ENCODE peak calls at places on chromosomes 16 and 17, in six cellular contexts. One of them, this sample, is unnamed.

GRCh38 chr16:12971216-12971615 is 69.8 kb downstream of the SHISA9 start:
- DNase-seq in neural progenitor cell: no peak
- DNase-seq in kidney epithelial cell: peak
- DNase-seq in psoas muscle: peak
- DNase-seq in fibroblast of the aortic adventitia: no peak
- DNase-seq in heart right ventricle: no peak
- DNase-seq in this sample: no peak

GRCh38 chr16:77584205-77584859 is 138.0 kb upstream of the NUDT7 start:
- DNase-seq in neural progenitor cell: peak
- DNase-seq in kidney epithelial cell: no peak
- DNase-seq in psoas muscle: no peak
- DNase-seq in fibroblast of the aortic adventitia: peak
- DNase-seq in heart right ventricle: no peak
- DNase-seq in this sample: peak

GRCh38 chr17:63845509-63845908 is 3.0 kb upstream of the SMARCD2 start:
- DNase-seq in neural progenitor cell: no peak
- DNase-seq in kidney epithelial cell: no peak
- DNase-seq in psoas muscle: no peak
- DNase-seq in fibroblast of the aortic adventitia: no peak
- DNase-seq in heart right ventricle: no peak
- DNase-seq in this sample: no peak

GRCh38 chr16:14196011-14196410 is 124.9 kb downstream of the MRTFB start:
- DNase-seq in neural progenitor cell: no peak
- DNase-seq in kidney epithelial cell: no peak
- DNase-seq in psoas muscle: no peak
- DNase-seq in fibroblast of the aortic adventitia: peak
- DNase-seq in heart right ventricle: no peak
- DNase-seq in this sample: no peak

GRCh38 chr17:31596382-31597323 is 205.2 kb downstream of the RAB11FIP4 start:
- DNase-seq in neural progenitor cell: peak
- DNase-seq in kidney epithelial cell: peak
- DNase-seq in psoas muscle: peak
- DNase-seq in fibroblast of the aortic adventitia: peak
- DNase-seq in heart right ventricle: peak
- DNase-seq in this sample: peak

GRCh38 chr17:50280068-50280467 is 5.8 kb downstream of the TMEM92 start:
- DNase-seq in neural progenitor cell: no peak
- DNase-seq in kidney epithelial cell: no peak
- DNase-seq in psoas muscle: no peak
- DNase-seq in fibroblast of the aortic adventitia: no peak
- DNase-seq in heart right ventricle: no peak
- DNase-seq in this sample: no peak

GRCh38 chr16:76837872-76838271 is 353.1 kb upstream of the MON1B start:
- DNase-seq in neural progenitor cell: no peak
- DNase-seq in kidney epithelial cell: no peak
- DNase-seq in psoas muscle: no peak
- DNase-seq in fibroblast of the aortic adventitia: no peak
- DNase-seq in heart right ventricle: no peak
- DNase-seq in this sample: no peak

GRCh38 chr16:88759245-88759975 is 25.6 kb downstream of the PIEZO1 start:
- DNase-seq in neural progenitor cell: peak
- DNase-seq in kidney epithelial cell: no peak
- DNase-seq in psoas muscle: no peak
- DNase-seq in fibroblast of the aortic adventitia: no peak
- DNase-seq in heart right ventricle: no peak
- DNase-seq in this sample: no peak

GRCh38 chr17:50939795-50940684 is 73.9 kb upstream of the TOB1 start:
- DNase-seq in neural progenitor cell: no peak
- DNase-seq in kidney epithelial cell: no peak
- DNase-seq in psoas muscle: no peak
- DNase-seq in fibroblast of the aortic adventitia: no peak
- DNase-seq in heart right ventricle: no peak
- DNase-seq in this sample: no peak

GRCh38 chr17:47998044-47998443 is 27.1 kb downstream of the CDK5RAP3 start:
- DNase-seq in neural progenitor cell: no peak
- DNase-seq in kidney epithelial cell: no peak
- DNase-seq in psoas muscle: no peak
- DNase-seq in fibroblast of the aortic adventitia: no peak
- DNase-seq in heart right ventricle: no peak
- DNase-seq in this sample: no peak

GRCh38 chr17:12983986-12984932 is 33.6 kb downstream of the ELAC2 start:
- DNase-seq in neural progenitor cell: no peak
- DNase-seq in kidney epithelial cell: no peak
- DNase-seq in psoas muscle: peak
- DNase-seq in fibroblast of the aortic adventitia: peak
- DNase-seq in heart right ventricle: peak
- DNase-seq in this sample: no peak

GRCh38 chr17:73227944-73228343 is 33.7 kb downstream of the CPSF4L start:
- DNase-seq in neural progenitor cell: no peak
- DNase-seq in kidney epithelial cell: no peak
- DNase-seq in psoas muscle: no peak
- DNase-seq in fibroblast of the aortic adventitia: no peak
- DNase-seq in heart right ventricle: no peak
- DNase-seq in this sample: no peak

GRCh38 chr17:49390548-49391324 is 23.9 kb downstream of the PHB1 start:
- DNase-seq in neural progenitor cell: no peak
- DNase-seq in kidney epithelial cell: no peak
- DNase-seq in psoas muscle: no peak
- DNase-seq in fibroblast of the aortic adventitia: no peak
- DNase-seq in heart right ventricle: no peak
- DNase-seq in this sample: no peak

GRCh38 chr17:50864747-50865059 is 1.5 kb downstream of the TOB1 start:
- DNase-seq in neural progenitor cell: peak
- DNase-seq in kidney epithelial cell: no peak
- DNase-seq in psoas muscle: no peak
- DNase-seq in fibroblast of the aortic adventitia: no peak
- DNase-seq in heart right ventricle: no peak
- DNase-seq in this sample: no peak

GRCh38 chr16:8741636-8742427 is 55.6 kb downstream of the TMEM186 start:
- DNase-seq in neural progenitor cell: no peak
- DNase-seq in kidney epithelial cell: no peak
- DNase-seq in psoas muscle: no peak
- DNase-seq in fibroblast of the aortic adventitia: no peak
- DNase-seq in heart right ventricle: no peak
- DNase-seq in this sample: no peak

GRCh38 chr17:9239821-9240658 is 218.7 kb downstream of the NTN1 start:
- DNase-seq in neural progenitor cell: peak
- DNase-seq in kidney epithelial cell: no peak
- DNase-seq in psoas muscle: peak
- DNase-seq in fibroblast of the aortic adventitia: peak
- DNase-seq in heart right ventricle: peak
- DNase-seq in this sample: no peak

GRCh38 chr16:81597079-81597658 is 152.6 kb downstream of the CMIP start:
- DNase-seq in neural progenitor cell: no peak
- DNase-seq in kidney epithelial cell: no peak
- DNase-seq in psoas muscle: no peak
- DNase-seq in fibroblast of the aortic adventitia: no peak
- DNase-seq in heart right ventricle: no peak
- DNase-seq in this sample: no peak

GRCh38 chr16:30485818-30486436 is 13.4 kb downstream of the ITGAL start:
- DNase-seq in neural progenitor cell: no peak
- DNase-seq in kidney epithelial cell: no peak
- DNase-seq in psoas muscle: no peak
- DNase-seq in fibroblast of the aortic adventitia: peak
- DNase-seq in heart right ventricle: no peak
- DNase-seq in this sample: no peak

GRCh38 chr17:45672301-45672700 is 111.8 kb upstream of the CRHR1 start:
- DNase-seq in neural progenitor cell: no peak
- DNase-seq in kidney epithelial cell: no peak
- DNase-seq in psoas muscle: no peak
- DNase-seq in fibroblast of the aortic adventitia: no peak
- DNase-seq in heart right ventricle: no peak
- DNase-seq in this sample: no peak

GRCh38 chr17:50283714-50284432 is 9.6 kb downstream of the TMEM92 start:
- DNase-seq in neural progenitor cell: no peak
- DNase-seq in kidney epithelial cell: no peak
- DNase-seq in psoas muscle: no peak
- DNase-seq in fibroblast of the aortic adventitia: no peak
- DNase-seq in heart right ventricle: no peak
- DNase-seq in this sample: no peak

GRCh38 chr16:23835390-23836077 is at the start of gene PRKCB:
- DNase-seq in neural progenitor cell: peak
- DNase-seq in kidney epithelial cell: no peak
- DNase-seq in psoas muscle: peak
- DNase-seq in fibroblast of the aortic adventitia: peak
- DNase-seq in heart right ventricle: peak
- DNase-seq in this sample: no peak

GRCh38 chr17:41769346-41769862 is 17.1 kb downstream of the JUP start:
- DNase-seq in neural progenitor cell: no peak
- DNase-seq in kidney epithelial cell: no peak
- DNase-seq in psoas muscle: no peak
- DNase-seq in fibroblast of the aortic adventitia: no peak
- DNase-seq in heart right ventricle: no peak
- DNase-seq in this sample: no peak

GRCh38 chr16:22191966-22192260 is 14.2 kb upstream of the EEF2K start:
- DNase-seq in neural progenitor cell: no peak
- DNase-seq in kidney epithelial cell: no peak
- DNase-seq in psoas muscle: peak
- DNase-seq in fibroblast of the aortic adventitia: no peak
- DNase-seq in heart right ventricle: no peak
- DNase-seq in this sample: no peak

GRCh38 chr17:5011928-5012327 is 14.2 kb downstream of the KIF1C start:
- DNase-seq in neural progenitor cell: no peak
- DNase-seq in kidney epithelial cell: no peak
- DNase-seq in psoas muscle: no peak
- DNase-seq in fibroblast of the aortic adventitia: peak
- DNase-seq in heart right ventricle: no peak
- DNase-seq in this sample: no peak

GRCh38 chr16:88196471-88197400 is 186.0 kb upstream of the ZNF469 start:
- DNase-seq in neural progenitor cell: no peak
- DNase-seq in kidney epithelial cell: no peak
- DNase-seq in psoas muscle: no peak
- DNase-seq in fibroblast of the aortic adventitia: no peak
- DNase-seq in heart right ventricle: no peak
- DNase-seq in this sample: no peak

GRCh38 chr16:87593710-87594258 is 8.5 kb upstream of the JPH3 start:
- DNase-seq in neural progenitor cell: no peak
- DNase-seq in kidney epithelial cell: no peak
- DNase-seq in psoas muscle: no peak
- DNase-seq in fibroblast of the aortic adventitia: no peak
- DNase-seq in heart right ventricle: no peak
- DNase-seq in this sample: no peak

GRCh38 chr16:84308120-84308519 is 13.4 kb downstream of the WFDC1 start:
- DNase-seq in neural progenitor cell: peak
- DNase-seq in kidney epithelial cell: no peak
- DNase-seq in psoas muscle: peak
- DNase-seq in fibroblast of the aortic adventitia: peak
- DNase-seq in heart right ventricle: peak
- DNase-seq in this sample: no peak

GRCh38 chr17:81552244-81553017 is at the start of gene FAAP100:
- DNase-seq in neural progenitor cell: peak
- DNase-seq in kidney epithelial cell: no peak
- DNase-seq in psoas muscle: peak
- DNase-seq in fibroblast of the aortic adventitia: peak
- DNase-seq in heart right ventricle: peak
- DNase-seq in this sample: no peak

GRCh38 chr16:14286381-14287230 is 215.5 kb downstream of the MRTFB start:
- DNase-seq in neural progenitor cell: peak
- DNase-seq in kidney epithelial cell: no peak
- DNase-seq in psoas muscle: no peak
- DNase-seq in fibroblast of the aortic adventitia: no peak
- DNase-seq in heart right ventricle: no peak
- DNase-seq in this sample: no peak

GRCh38 chr16:53833145-53833544 is 129.2 kb downstream of the FTO start:
- DNase-seq in neural progenitor cell: no peak
- DNase-seq in kidney epithelial cell: no peak
- DNase-seq in psoas muscle: no peak
- DNase-seq in fibroblast of the aortic adventitia: no peak
- DNase-seq in heart right ventricle: no peak
- DNase-seq in this sample: no peak

GRCh38 chr16:59192551-59193199 is 458.6 kb upstream of the GOT2 start:
- DNase-seq in neural progenitor cell: peak
- DNase-seq in kidney epithelial cell: no peak
- DNase-seq in psoas muscle: no peak
- DNase-seq in fibroblast of the aortic adventitia: no peak
- DNase-seq in heart right ventricle: no peak
- DNase-seq in this sample: no peak

GRCh38 chr16:86095906-86096485 is 197.0 kb downstream of the IRF8 start:
- DNase-seq in neural progenitor cell: no peak
- DNase-seq in kidney epithelial cell: no peak
- DNase-seq in psoas muscle: no peak
- DNase-seq in fibroblast of the aortic adventitia: no peak
- DNase-seq in heart right ventricle: no peak
- DNase-seq in this sample: no peak

GRCh38 chr17:13197586-13197985 is 179.8 kb upstream of the ELAC2 start:
- DNase-seq in neural progenitor cell: no peak
- DNase-seq in kidney epithelial cell: no peak
- DNase-seq in psoas muscle: no peak
- DNase-seq in fibroblast of the aortic adventitia: no peak
- DNase-seq in heart right ventricle: no peak
- DNase-seq in this sample: no peak

DNA sequence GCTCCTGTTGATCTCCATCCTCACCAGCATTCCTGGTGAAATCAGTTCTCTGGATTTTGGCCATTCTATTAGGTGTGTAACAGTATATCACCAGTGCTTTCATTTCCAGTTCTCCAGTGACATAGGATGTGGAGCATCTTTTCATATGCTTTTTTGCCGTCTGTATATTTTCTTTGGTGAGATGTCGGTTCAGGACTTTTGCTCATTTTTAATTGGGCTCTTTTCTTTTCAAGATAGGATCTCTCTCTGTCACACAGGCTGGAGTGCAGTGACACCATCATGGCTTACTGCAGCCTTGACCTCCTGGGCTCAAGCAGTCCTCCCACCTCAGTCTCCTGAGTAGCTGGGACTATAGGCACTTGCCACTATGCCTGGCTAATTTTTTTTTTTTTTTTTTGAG is 74.2 kb downstream of the TANGO6 start:
- DNase-seq in neural progenitor cell: no peak
- DNase-seq in kidney epithelial cell: no peak
- DNase-seq in psoas muscle: no peak
- DNase-seq in fibroblast of the aortic adventitia: no peak
- DNase-seq in heart right ventricle: no peak
- DNase-seq in this sample: no peak
- TF ChIP-seq CTCF in neural progenitor cell: no peak
- TF ChIP-seq CTCF in kidney epithelial cell: no peak
- TF ChIP-seq CTCF in psoas muscle: no peak
- TF ChIP-seq CTCF in fibroblast of the aortic adventitia: no peak
- TF ChIP-seq CTCF in heart right ventricle: no peak
- TF ChIP-seq CTCF in this sample: no peak

GRCh38 chr17:76542984-76543383 is 3.1 kb downstream of the PRCD start:
- DNase-seq in neural progenitor cell: no peak
- DNase-seq in kidney epithelial cell: no peak
- DNase-seq in psoas muscle: no peak
- DNase-seq in fibroblast of the aortic adventitia: no peak
- DNase-seq in heart right ventricle: no peak
- DNase-seq in this sample: no peak
- H3K4me3 ChIP-seq in neural progenitor cell: no peak
- H3K4me3 ChIP-seq in kidney epithelial cell: no peak
- H3K4me3 ChIP-seq in psoas muscle: no peak
- H3K4me3 ChIP-seq in fibroblast of the aortic adventitia: no peak
- H3K4me3 ChIP-seq in heart right ventricle: no peak
- H3K4me3 ChIP-seq in this sample: no peak

GRCh38 chr16:537415-538335 is 10.2 kb downstream of the CAPN15 start:
- DNase-seq in neural progenitor cell: no peak
- DNase-seq in kidney epithelial cell: no peak
- DNase-seq in psoas muscle: no peak
- DNase-seq in fibroblast of the aortic adventitia: no peak
- DNase-seq in heart right ventricle: no peak
- DNase-seq in this sample: no peak
- TF ChIP-seq CTCF in neural progenitor cell: peak
- TF ChIP-seq CTCF in kidney epithelial cell: peak
- TF ChIP-seq CTCF in psoas muscle: no peak
- TF ChIP-seq CTCF in fibroblast of the aortic adventitia: peak
- TF ChIP-seq CTCF in heart right ventricle: no peak
- TF ChIP-seq CTCF in this sample: peak

GRCh38 chr17:7367918-7368596 is 12.8 kb upstream of the TNK1 start:
- DNase-seq in neural progenitor cell: no peak
- DNase-seq in kidney epithelial cell: no peak
- DNase-seq in psoas muscle: no peak
- DNase-seq in fibroblast of the aortic adventitia: no peak
- DNase-seq in heart right ventricle: no peak
- DNase-seq in this sample: no peak
- H3K4me3 ChIP-seq in neural progenitor cell: no peak
- H3K4me3 ChIP-seq in kidney epithelial cell: no peak
- H3K4me3 ChIP-seq in psoas muscle: no peak
- H3K4me3 ChIP-seq in fibroblast of the aortic adventitia: no peak
- H3K4me3 ChIP-seq in heart right ventricle: no peak
- H3K4me3 ChIP-seq in this sample: no peak